ENCODE peak calls at places on chromosomes 5 and 9, in ten cellular contexts. E is A549, K is sigmoid colon, C is stomach, S is breast epithelium, U is IMR-90, R is HepG2, O is uterus, I is body of pancreas, Y is HCT116. H is an unnamed sample. For H3K4me1, the result is how much of the 10 kb centered on the place peaks cover.

GRCh38 chr5:158489207-158489532 is 610.5 kb downstream of the EBF1 start:
- DNase-seq in R (no peak), I (no peak), C (no peak), S (no peak), U (no peak), K (no peak), Y (no peak), E (no peak), O (no peak), H (no peak)

GRCh38 chr9:92291577-92291976 is 1.9 kb downstream of the IARS1 start:
- DNase-seq in Y (no peak), R (no peak), U (no peak), I (no peak), E (no peak), O (no peak), S (no peak), C (no peak), K (no peak), H (no peak)

GRCh38 chr5:16992006-16992405 is 55.9 kb upstream of the MYO10 start:
- DNase-seq in R (no peak), Y (no peak), E (no peak), O (no peak), U (peak), C (no peak), I (no peak), S (no peak), K (no peak), H (no peak)

GRCh38 chr9:131965101-131965500 is 114.6 kb downstream of the MED27 start:
- DNase-seq in Y (no peak), O (no peak), E (no peak), K (no peak), S (no peak), U (no peak), C (no peak), R (no peak), I (no peak), H (no peak)

GRCh38 chr9:87276851-87277251 is 220.8 kb upstream of the DAPK1 start:
- DNase-seq in U (peak), C (no peak), I (no peak), R (no peak), S (no peak), Y (no peak), K (no peak), O (no peak), E (no peak), H (no peak)

GRCh38 chr5:52800394-52801213 is 12.9 kb downstream of the ITGA1 start:
- DNase-seq in C (peak), Y (no peak), S (peak), K (peak), I (peak), U (peak), R (peak), O (peak), E (peak), H (peak)

GRCh38 chr9:18544456-18544855 is 70.5 kb downstream of the ADAMTSL1 start:
- DNase-seq in R (no peak), U (no peak), Y (no peak), E (no peak), O (no peak), I (no peak), C (no peak), S (no peak), K (no peak), H (no peak)

GRCh38 chr9:38226491-38226951 is 157.5 kb upstream of the SHB start:
- DNase-seq in O (no peak), Y (no peak), U (peak), R (peak), I (no peak), C (no peak), S (no peak), K (no peak), E (peak), H (no peak)

GRCh38 chr5:158117467-158118165 is 258.7 kb upstream of the CLINT1 start:
- DNase-seq in C (no peak), K (no peak), R (no peak), Y (no peak), O (no peak), S (no peak), E (no peak), U (no peak), I (no peak), H (no peak)

GRCh38 chr5:142984016-142984415 is 213.8 kb downstream of the ARHGAP26 start:
- DNase-seq in E (no peak), C (no peak), O (no peak), R (no peak), K (no peak), S (no peak), I (no peak), Y (no peak), U (peak), H (no peak)

GRCh38 chr9:16315720-16316119 is 554.8 kb downstream of the BNC2 start:
- DNase-seq in C (no peak), Y (no peak), S (no peak), O (no peak), I (no peak), U (no peak), K (peak), E (no peak), R (no peak), H (no peak)

GRCh38 chr9:79929285-79929684 is 357.5 kb downstream of the TLE4 start:
- DNase-seq in K (no peak), Y (no peak), R (no peak), O (no peak), U (no peak), C (no peak), I (no peak), S (no peak), E (no peak), H (no peak)

GRCh38 chr5:64869419-64869818 is 100.7 kb downstream of the CWC27 start:
- DNase-seq in O (no peak), E (peak), S (no peak), U (peak), R (no peak), I (no peak), K (no peak), C (no peak), Y (peak), H (no peak)

GRCh38 chr5:114782869-114783268 is 386.8 kb downstream of the TRIM36 start:
- DNase-seq in K (no peak), S (no peak), O (no peak), I (no peak), C (no peak), Y (no peak), E (peak), U (no peak), R (no peak), H (peak)

GRCh38 chr9:121910491-121911040 is 182.5 kb downstream of the TTLL11 start:
- DNase-seq in E (no peak), U (no peak), I (no peak), O (no peak), Y (no peak), S (no peak), K (no peak), C (no peak), R (no peak), H (no peak)

GRCh38 chr9:133703571-133704399 is 34.4 kb downstream of the SARDH start:
- DNase-seq in Y (no peak), K (peak), R (no peak), I (no peak), S (no peak), U (no peak), C (no peak), O (no peak), E (no peak), H (peak)

GRCh38 chr5:40717281-40717680 is 37.6 kb downstream of the PTGER4 start:
- DNase-seq in U (peak), K (no peak), S (no peak), I (no peak), O (no peak), E (peak), R (no peak), C (no peak), Y (no peak), H (no peak)

DNA sequence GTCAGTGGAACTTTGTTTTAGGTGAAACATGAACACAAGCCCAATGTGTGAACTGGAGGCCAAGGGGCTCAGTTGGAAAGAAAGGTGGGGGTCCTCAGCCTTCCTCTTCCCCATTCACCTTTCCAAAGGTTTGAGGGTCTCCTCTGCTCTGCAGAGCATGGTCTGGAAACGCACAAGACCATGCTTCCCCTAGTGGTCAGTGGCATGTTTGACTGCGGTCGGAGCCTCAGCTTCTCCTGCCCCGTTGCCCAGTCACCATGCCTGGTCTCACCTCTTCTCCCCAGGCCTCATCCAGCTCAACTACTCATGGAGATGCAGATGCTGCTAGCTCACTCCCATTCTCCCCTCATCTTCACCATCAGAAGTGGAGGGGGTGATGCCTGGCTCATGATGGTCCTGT is 340.3 kb downstream of the GADD45G start:
- DNase-seq in U (no peak), O (no peak), E (no peak), R (no peak), S (no peak), C (no peak), Y (no peak), K (no peak), I (no peak), H (no peak)
- TF ChIP-seq CTCF in U (no peak), O (no peak), E (no peak), R (peak), S (no peak), C (no peak), Y (peak), K (peak), I (no peak), H (no peak)

DNA sequence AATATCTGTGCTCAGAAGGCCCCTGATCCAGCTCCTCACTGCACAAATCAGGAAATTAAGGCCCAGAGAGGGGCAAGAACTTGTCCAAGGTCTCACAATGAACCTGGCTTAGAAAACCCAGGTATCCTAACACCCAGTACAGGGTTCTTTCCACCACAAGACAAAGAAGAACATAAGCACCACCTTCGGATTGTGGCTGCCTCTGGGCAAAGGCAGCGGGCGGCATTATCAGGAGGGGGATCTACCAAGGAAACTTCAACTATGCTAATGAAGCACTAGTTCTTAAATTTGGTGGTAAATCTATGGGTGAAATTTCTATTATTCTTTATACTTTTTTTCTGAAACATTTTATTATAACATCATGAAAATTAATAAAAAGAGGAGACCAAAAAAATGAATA is 17.9 kb downstream of the ANXA6 start:
- DNase-seq in I (no peak), S (no peak), E (no peak), R (no peak), K (no peak), C (no peak), Y (no peak), O (no peak), U (no peak), H (no peak)
- H3K4me1 ChIP-seq in I (under half), S (under half), E (under half), R (under half), K (under half), C (under half), Y (under half), O (under half), U (under half), H (under half)

DNA sequence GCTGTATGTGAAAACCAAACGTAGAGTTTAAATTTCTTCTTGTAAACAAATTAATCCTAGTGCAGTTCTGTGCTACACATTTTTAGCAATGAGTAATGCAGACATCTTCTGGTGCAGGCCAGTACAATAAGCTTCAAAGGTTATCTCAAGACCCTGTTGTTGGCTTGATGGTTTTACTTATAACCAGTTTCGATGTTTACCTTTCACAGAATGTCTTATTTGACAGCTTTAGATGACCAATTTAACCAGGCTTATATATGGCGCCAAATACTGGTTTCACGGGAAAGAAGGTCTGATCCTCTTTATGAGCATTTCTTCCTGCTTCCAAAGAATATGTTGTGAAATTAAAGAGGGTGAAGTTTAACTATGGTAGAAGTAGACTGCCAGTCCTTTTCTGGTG is 9.9 kb downstream of the ZFAND5 start:
- DNase-seq in U (no peak), K (no peak), Y (no peak), C (no peak), R (no peak), O (no peak), E (peak), I (no peak), S (no peak), H (no peak)
- TF ChIP-seq POLR2A in U (no peak), K (no peak), Y (no peak), C (no peak), R (no peak), O (no peak), E (no peak), I (no peak), S (no peak), H (no peak)

GRCh38 chr9:93453047-93453914 is at the start of gene FAM120AOS:
- DNase-seq in R (peak), I (peak), Y (peak), S (peak), C (peak), K (peak), E (peak), U (peak), O (peak), H (peak)
- TF ChIP-seq CTCF in R (no peak), I (no peak), Y (no peak), S (no peak), C (no peak), K (no peak), E (no peak), U (no peak), O (no peak), H (no peak)

DNA sequence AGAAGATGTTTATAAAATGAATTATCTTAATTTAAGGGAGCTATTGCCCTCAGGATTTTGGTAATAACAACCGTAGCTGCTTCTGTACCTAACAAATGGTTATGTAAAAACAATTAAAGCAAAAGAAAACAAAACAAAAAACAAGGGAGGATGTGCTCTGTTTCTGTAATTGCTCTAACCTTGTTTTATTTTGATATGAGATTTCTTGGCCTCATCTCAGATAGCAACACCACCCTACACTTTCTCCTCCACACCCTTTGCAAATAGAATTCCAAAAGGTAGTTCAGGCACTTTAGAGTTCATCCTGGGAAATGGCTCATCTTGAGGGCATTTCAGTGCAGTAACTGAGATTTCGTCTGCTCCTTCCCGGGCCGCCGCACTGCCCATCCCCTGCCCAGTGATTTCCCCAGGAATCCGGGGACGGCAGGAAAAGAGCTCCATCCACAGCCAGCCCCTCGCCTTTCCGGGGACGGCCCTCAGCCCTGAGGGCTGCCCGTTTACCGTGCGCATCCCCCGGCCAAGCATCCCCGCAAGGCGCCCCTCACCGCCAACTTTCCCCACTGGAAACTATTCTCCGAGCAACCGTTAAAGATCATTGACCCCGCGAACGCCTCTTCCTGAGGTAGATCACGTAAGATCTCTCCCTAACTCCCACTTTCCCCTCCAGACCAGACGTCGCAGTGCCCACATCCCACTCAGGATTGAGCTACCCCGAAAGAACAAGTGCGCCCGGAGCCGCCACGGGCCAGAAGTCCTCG is 1.2 kb downstream of the FNBP1 start:
- DNase-seq in S (no peak), U (peak), K (peak), Y (no peak), O (peak), R (no peak), E (peak), C (no peak), I (no peak), H (no peak)
- H3K4me1 ChIP-seq in S (under half), U (under half), K (half or more), Y (under half), O (under half), R (half or more), E (under half), C (half or more), I (under half), H (under half)